ENCODE peak calls at places on chromosomes 7 and 10, in six cellular contexts. X, N, P, A, E and B are unnamed samples.

GRCh38 chr10:7407368-7408002 is 3.3 kb downstream of the SFMBT2 start:
- DNase-seq in X (no peak), N (no peak), P (peak; percentile 33), A (peak; percentile 24), E (peak; percentile 4), B (no peak)

GRCh38 chr10:87659571-87660483 is at the start of gene PAPSS2:
- DNase-seq in X (peak; percentile 90), N (no peak), P (peak; percentile 57), A (peak; percentile 83), E (peak; percentile 65), B (peak; percentile 46)

GRCh38 chr7:5183155-5183554 is 6.9 kb upstream of the WIPI2 start:
- DNase-seq in X (no peak), N (no peak), P (no peak), A (no peak), E (no peak), B (no peak)

GRCh38 chr10:102777696-102778530 is 34.2 kb downstream of the WBP1L start:
- DNase-seq in X (no peak), N (no peak), P (no peak), A (no peak), E (peak; percentile 27), B (no peak)

GRCh38 chr10:131161087-131161486 is 150.4 kb downstream of the TCERG1L start:
- DNase-seq in X (no peak), N (no peak), P (no peak), A (no peak), E (no peak), B (no peak)

GRCh38 chr10:70575486-70575873 is 27.1 kb downstream of the PRF1 start:
- DNase-seq in X (no peak), N (no peak), P (no peak), A (no peak), E (no peak), B (no peak)

GRCh38 chr10:118809821-118810220 is 55.1 kb upstream of the CACUL1 start:
- DNase-seq in X (peak; percentile 40), N (no peak), P (no peak), A (no peak), E (no peak), B (no peak)

GRCh38 chr10:1661861-1662260 is 75.5 kb downstream of the ADARB2 start:
- DNase-seq in X (peak; percentile 69), N (no peak), P (peak; percentile 58), A (no peak), E (no peak), B (no peak)

GRCh38 chr10:5561704-5562645 is 37.2 kb downstream of the CALML3 start:
- DNase-seq in X (peak; percentile 72), N (no peak), P (no peak), A (no peak), E (no peak), B (no peak)

GRCh38 chr10:61975107-61975932 is 73.8 kb downstream of the ARID5B start:
- DNase-seq in X (no peak), N (no peak), P (no peak), A (peak; percentile 78), E (peak; percentile 92), B (no peak)

GRCh38 chr10:6473901-6474370 is 106.1 kb downstream of the PRKCQ start:
- DNase-seq in X (no peak), N (no peak), P (peak; percentile 59), A (no peak), E (no peak), B (no peak)

GRCh38 chr10:1938317-1938716 is 201.0 kb upstream of the ADARB2 start:
- DNase-seq in X (no peak), N (peak; percentile 22), P (no peak), A (no peak), E (no peak), B (no peak)

GRCh38 chr7:51268859-51269258 is 47.8 kb downstream of the COBL start:
- DNase-seq in X (no peak), N (no peak), P (no peak), A (no peak), E (no peak), B (no peak)

GRCh38 chr10:77390481-77390891 is 247.1 kb downstream of the KCNMA1 start:
- DNase-seq in X (peak; percentile 60), N (no peak), P (no peak), A (no peak), E (no peak), B (no peak)

GRCh38 chr10:33109384-33109783 is 151.4 kb upstream of the ITGB1 start:
- DNase-seq in X (no peak), N (no peak), P (no peak), A (no peak), E (no peak), B (no peak)

GRCh38 chr10:107727762-107728317 is 563.3 kb upstream of the SORCS1 start:
- DNase-seq in X (no peak), N (no peak), P (no peak), A (peak; percentile 54), E (peak; percentile 72), B (no peak)

GRCh38 chr10:110525349-110526260 is 27.9 kb downstream of the DUSP5 start:
- DNase-seq in X (no peak), N (no peak), P (no peak), A (peak; percentile 68), E (peak; percentile 85), B (no peak)

GRCh38 chr7:42972703-42973500 is 40.7 kb downstream of the MRPL32 start:
- DNase-seq in X (no peak), N (no peak), P (no peak), A (peak; percentile 99), E (peak; percentile 100), B (no peak)

GRCh38 chr7:129780257-129781127 is 169.0 kb downstream of the NRF1 start:
- DNase-seq in X (peak; percentile 94), N (peak; percentile 34), P (no peak), A (no peak), E (no peak), B (peak; percentile 93)

GRCh38 chr7:128988372-128988771 is 50.6 kb downstream of the IRF5 start:
- DNase-seq in X (no peak), N (no peak), P (no peak), A (no peak), E (no peak), B (no peak)

GRCh38 chr7:156606618-156607331 is 33.8 kb upstream of the RNF32 start:
- DNase-seq in X (no peak), N (no peak), P (no peak), A (no peak), E (no peak), B (no peak)

GRCh38 chr10:13658864-13659685 is 72.3 kb downstream of the PRPF18 start:
- DNase-seq in X (no peak), N (no peak), P (peak; percentile 44), A (no peak), E (no peak), B (no peak)

GRCh38 chr10:124825702-124826101 is 24.1 kb downstream of the ABRAXAS2 start:
- DNase-seq in X (no peak), N (no peak), P (no peak), A (no peak), E (no peak), B (no peak)

GRCh38 chr10:124830445-124830844 is 28.8 kb downstream of the ABRAXAS2 start:
- DNase-seq in X (no peak), N (no peak), P (no peak), A (no peak), E (no peak), B (no peak)

GRCh38 chr10:124824507-124824906 is 22.9 kb downstream of the ABRAXAS2 start:
- DNase-seq in X (no peak), N (no peak), P (no peak), A (no peak), E (no peak), B (no peak)

GRCh38 chr10:124829447-124830115 is 28.0 kb downstream of the ABRAXAS2 start:
- DNase-seq in X (no peak), N (no peak), P (no peak), A (no peak), E (no peak), B (no peak)

DNA sequence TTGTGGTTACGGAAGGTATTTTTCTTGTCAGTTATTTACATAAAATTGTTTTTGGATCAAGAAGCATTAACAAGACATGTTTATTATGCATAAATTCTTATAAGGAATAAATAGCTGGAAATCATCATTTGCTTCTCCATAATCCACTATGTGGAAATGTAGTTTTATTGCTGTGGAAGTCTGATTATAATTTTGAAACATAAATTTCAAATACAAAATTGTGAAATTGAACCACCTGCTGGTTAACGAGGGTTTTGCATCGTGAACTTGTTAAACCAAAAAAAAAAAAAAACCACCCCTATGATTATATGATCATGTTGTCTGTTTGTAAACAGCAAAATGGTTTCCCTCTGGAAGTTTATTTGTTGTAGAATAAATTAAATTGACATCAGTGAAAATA is 25.9 kb downstream of the ABRAXAS2 start:
- DNase-seq in X (no peak), N (no peak), P (peak; percentile 29), A (peak; percentile 46), E (peak; percentile 44), B (peak; percentile 4)
- TF ChIP-seq CTCF in X (no peak), N (peak; percentile 63), P (no peak), A (peak; percentile 55), E (peak; percentile 56), B (peak; percentile 5)

GRCh38 chr7:37920619-37921339 is at the start of gene EPDR1:
- DNase-seq in X (peak; percentile 87), N (no peak), P (peak; percentile 46), A (no peak), E (no peak), B (peak; percentile 90)
- TF ChIP-seq CTCF in X (no peak), N (no peak), P (peak; percentile 19), A (peak; percentile 6), E (no peak), B (peak; percentile 57)

GRCh38 chr10:101055416-101055815 is 6.4 kb upstream of the KAZALD1 start:
- DNase-seq in X (no peak), N (no peak), P (no peak), A (no peak), E (no peak), B (no peak)
- TF ChIP-seq CTCF in X (no peak), N (no peak), P (no peak), A (no peak), E (no peak), B (no peak)

GRCh38 chr10:54796876-54797275 is 4.2 kb downstream of the PCDH15 start:
- DNase-seq in X (no peak), N (no peak), P (no peak), A (no peak), E (no peak), B (no peak)

GRCh38 chr10:54797636-54798395 is 3.2 kb downstream of the PCDH15 start:
- DNase-seq in X (no peak), N (no peak), P (no peak), A (peak; percentile 4), E (peak; percentile 58), B (no peak)

GRCh38 chr10:54799491-54799890 is 1.5 kb downstream of the PCDH15 start:
- DNase-seq in X (no peak), N (no peak), P (no peak), A (no peak), E (no peak), B (no peak)

DNA sequence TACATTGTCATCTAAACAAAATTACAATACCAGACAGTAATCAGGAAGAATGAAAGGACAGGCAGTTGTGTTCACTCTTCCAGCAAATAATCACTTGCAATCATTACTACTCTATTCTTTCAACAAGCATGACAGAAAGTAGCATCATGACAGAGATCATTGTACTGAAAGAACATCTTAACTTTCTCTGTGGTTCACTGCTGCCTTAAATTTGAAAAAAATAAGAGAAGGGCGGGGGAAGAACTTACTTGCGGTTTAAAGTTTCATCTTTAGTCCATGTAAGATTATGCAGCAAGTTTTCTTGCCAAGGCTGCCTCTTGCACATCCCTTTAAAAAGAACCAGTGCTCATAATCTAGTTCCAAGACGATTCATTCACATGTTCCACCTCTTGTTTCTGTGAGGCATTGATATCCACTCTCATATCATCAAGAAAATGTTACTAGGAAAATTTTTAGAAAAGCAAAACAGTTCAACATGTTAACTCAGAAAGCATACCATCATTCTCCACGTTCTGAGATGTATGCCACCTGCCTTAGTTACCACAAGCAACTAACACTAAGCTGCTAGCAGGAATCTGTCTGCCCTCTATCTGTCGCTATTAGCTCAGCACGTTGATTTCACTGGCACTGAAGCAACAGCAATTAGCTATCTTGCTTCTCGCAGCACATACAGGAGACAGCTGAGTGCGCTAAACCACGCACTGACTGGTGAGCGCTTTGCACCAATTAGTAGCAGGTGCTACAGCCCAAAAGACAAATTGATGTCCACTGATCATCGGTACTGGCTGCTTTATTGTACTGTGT is at the start of gene PCDH15:
- DNase-seq in X (no peak), N (no peak), P (no peak), A (peak; percentile 24), E (peak; percentile 31), B (peak; percentile 51)
- TF ChIP-seq CTCF in X (no peak), N (no peak), P (no peak), A (peak; percentile 38), E (peak; percentile 38), B (peak; percentile 66)